ENCODE peak calls at places on chromosomes 11 and 22, in four cellular contexts. H, R, V and T are unnamed samples.

GRCh38 chr11:72848846-72849466 is 34.7 kb downstream of the ATG16L2 start:
- DNase-seq in R (peak), H (no peak), V (peak), T (no peak)

GRCh38 chr11:112087212-112087611 is 539 bp downstream of the SDHD start:
- DNase-seq in H (no peak), V (no peak), R (no peak), T (no peak)

GRCh38 chr11:80122211-80122610 is 681.4 kb upstream of the TENM4 start:
- DNase-seq in R (no peak), V (no peak), H (no peak), T (no peak)

GRCh38 chr11:64004590-64004984 is 18.3 kb downstream of the OTUB1 start:
- DNase-seq in R (no peak), H (no peak), V (no peak), T (no peak)

GRCh38 chr11:119832536-119832935 is 103.5 kb upstream of the NECTIN1 start:
- DNase-seq in V (peak), R (no peak), H (peak), T (no peak)

GRCh38 chr11:34192481-34193401 is 87.3 kb downstream of the NAT10 start:
- DNase-seq in R (no peak), H (peak), V (no peak), T (no peak)

GRCh38 chr22:42347281-42347824 is 76.9 kb upstream of the TCF20 start:
- DNase-seq in V (no peak), H (no peak), R (no peak), T (no peak)

GRCh38 chr22:49405590-49405989 is 422.1 kb downstream of the BRD1 start:
- DNase-seq in R (no peak), H (no peak), V (peak), T (no peak)

GRCh38 chr11:96147186-96147585 is 195.8 kb downstream of the MAML2 start:
- DNase-seq in R (no peak), V (no peak), H (no peak), T (no peak)

GRCh38 chr11:75334402-75334891 is 17.0 kb downstream of the ARRB1 start:
- DNase-seq in H (no peak), R (no peak), V (no peak), T (no peak)

GRCh38 chr22:47002692-47003091 is 240.2 kb downstream of the TBC1D22A start:
- DNase-seq in H (no peak), V (no peak), R (no peak), T (no peak)

GRCh38 chr11:122874991-122875390 is 7.6 kb upstream of the JHY start:
- DNase-seq in H (no peak), R (no peak), V (no peak), T (no peak)

GRCh38 chr11:107908211-107908610 is 20.0 kb upstream of the RAB39A start:
- DNase-seq in H (no peak), V (no peak), R (no peak), T (no peak)

GRCh38 chr11:69585385-69585784 is 55.6 kb upstream of the CCND1 start:
- DNase-seq in V (no peak), R (no peak), H (no peak), T (no peak)

GRCh38 chr11:87878373-87878779 is 296.9 kb downstream of the RAB38 start:
- DNase-seq in H (no peak), V (no peak), R (no peak), T (no peak)

GRCh38 chr11:299951-300735 is 817 bp upstream of the IFITM5 start:
- DNase-seq in V (peak), R (no peak), H (no peak), T (no peak)

GRCh38 chr22:36086170-36086490 is 57.5 kb upstream of the RBFOX2 start:
- DNase-seq in H (no peak), R (no peak), V (peak), T (no peak)